ENCODE peak calls at places on chromosomes 7 and 10, in nine cellular contexts. F is psoas muscle, L is testis, O is tibial nerve, P is MM.1S, X is IMR-90, G is HCT116, R is AG04450, E is astrocyte of the spinal cord. S is an unnamed sample.

GRCh38 chr10:78318305-78318704 is 284.6 kb downstream of the RPS24 start:
- DNase-seq in F (no peak), L (no peak), O (no peak), P (no peak), X (no peak), G (no peak), R (no peak), E (no peak), S (no peak)

GRCh38 chr7:102236592-102237287 is 49.9 kb upstream of the SH2B2 start:
- DNase-seq in F (peak; percentile 47), L (peak; percentile 78), O (peak; percentile 41), P (peak; percentile 46), X (peak; percentile 56), G (peak; percentile 28), R (peak; percentile 24), E (peak; percentile 65), S (no peak)

GRCh38 chr10:86047588-86047987 is 319.0 kb downstream of the GRID1 start:
- DNase-seq in F (no peak), L (no peak), O (no peak), P (peak; percentile 65), X (no peak), G (no peak), R (no peak), E (no peak), S (no peak)

GRCh38 chr7:77202544-77202976 is 2.9 kb upstream of the FGL2 start:
- DNase-seq in F (no peak), L (no peak), O (no peak), P (peak; percentile 83), X (no peak), G (no peak), R (no peak), E (no peak), S (no peak)

GRCh38 chr10:17624996-17625395 is 7.8 kb upstream of the HACD1 start:
- DNase-seq in F (no peak), L (no peak), O (no peak), P (no peak), X (no peak), G (no peak), R (no peak), E (no peak), S (no peak)

GRCh38 chr7:116706668-116707126 is 34.7 kb downstream of the MET start:
- DNase-seq in F (no peak), L (no peak), O (no peak), P (no peak), X (no peak), G (peak; percentile 81), R (no peak), E (peak; percentile 66), S (no peak)

GRCh38 chr7:72281325-72281724 is 130.8 kb downstream of the CALN1 start:
- DNase-seq in F (no peak), L (no peak), O (no peak), P (no peak), X (no peak), G (no peak), R (no peak), E (no peak), S (no peak)

GRCh38 chr10:48885376-48885775 is 54.3 kb downstream of the LRRC18 start:
- DNase-seq in F (no peak), L (peak; percentile 54), O (no peak), P (peak; percentile 30), X (no peak), G (peak; percentile 8), R (no peak), E (no peak), S (no peak)

GRCh38 chr7:47375121-47375551 is 206.8 kb downstream of the TNS3 start:
- DNase-seq in F (no peak), L (no peak), O (no peak), P (no peak), X (peak; percentile 76), G (no peak), R (no peak), E (peak; percentile 67), S (no peak)

GRCh38 chr7:38027884-38028455 is 107.5 kb downstream of the EPDR1 start:
- DNase-seq in F (no peak), L (no peak), O (no peak), P (no peak), X (no peak), G (no peak), R (no peak), E (no peak), S (no peak)

GRCh38 chr7:44976040-44976745 is 2.6 kb downstream of the MYO1G start:
- DNase-seq in F (no peak), L (no peak), O (no peak), P (no peak), X (no peak), G (no peak), R (no peak), E (no peak), S (no peak)
- TF ChIP-seq CTCF in F (no peak), L (no peak), O (no peak), P (no peak), X (no peak), G (no peak), R (no peak), E (no peak), S (no peak)

DNA sequence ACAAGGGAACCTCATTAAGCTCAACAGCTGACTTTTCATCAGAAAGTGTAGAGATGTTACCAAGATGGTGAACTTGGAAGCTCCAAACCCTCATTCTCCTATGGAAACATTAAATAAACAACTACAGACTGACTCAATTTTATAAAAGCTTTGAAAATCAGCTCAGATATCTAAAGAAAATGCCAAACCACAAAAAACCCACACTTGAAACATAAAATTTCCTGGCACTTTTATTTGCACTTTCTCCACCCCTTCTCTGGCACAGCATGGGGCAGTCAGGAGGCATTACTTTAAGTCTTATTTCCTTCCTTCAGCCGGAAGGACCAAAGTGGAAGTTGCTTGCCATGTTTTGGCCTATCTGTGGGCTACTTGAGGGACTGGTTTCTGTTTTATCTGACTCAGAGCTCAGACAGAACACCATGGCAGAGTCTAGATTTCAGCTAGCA is 114.7 kb downstream of the ODAD2 start:
- DNase-seq in F (no peak), L (no peak), O (no peak), P (no peak), X (no peak), G (no peak), R (no peak), E (peak; percentile 59), S (no peak)
- H3K4me3 ChIP-seq in F (no peak overlapping the region), L (no peak overlapping the region), O (no peak overlapping the region), P (no peak overlapping the region), X (no peak overlapping the region), G (no peak overlapping the region), R (no peak overlapping the region), E (no peak overlapping the region), S (no peak overlapping the region)

DNA sequence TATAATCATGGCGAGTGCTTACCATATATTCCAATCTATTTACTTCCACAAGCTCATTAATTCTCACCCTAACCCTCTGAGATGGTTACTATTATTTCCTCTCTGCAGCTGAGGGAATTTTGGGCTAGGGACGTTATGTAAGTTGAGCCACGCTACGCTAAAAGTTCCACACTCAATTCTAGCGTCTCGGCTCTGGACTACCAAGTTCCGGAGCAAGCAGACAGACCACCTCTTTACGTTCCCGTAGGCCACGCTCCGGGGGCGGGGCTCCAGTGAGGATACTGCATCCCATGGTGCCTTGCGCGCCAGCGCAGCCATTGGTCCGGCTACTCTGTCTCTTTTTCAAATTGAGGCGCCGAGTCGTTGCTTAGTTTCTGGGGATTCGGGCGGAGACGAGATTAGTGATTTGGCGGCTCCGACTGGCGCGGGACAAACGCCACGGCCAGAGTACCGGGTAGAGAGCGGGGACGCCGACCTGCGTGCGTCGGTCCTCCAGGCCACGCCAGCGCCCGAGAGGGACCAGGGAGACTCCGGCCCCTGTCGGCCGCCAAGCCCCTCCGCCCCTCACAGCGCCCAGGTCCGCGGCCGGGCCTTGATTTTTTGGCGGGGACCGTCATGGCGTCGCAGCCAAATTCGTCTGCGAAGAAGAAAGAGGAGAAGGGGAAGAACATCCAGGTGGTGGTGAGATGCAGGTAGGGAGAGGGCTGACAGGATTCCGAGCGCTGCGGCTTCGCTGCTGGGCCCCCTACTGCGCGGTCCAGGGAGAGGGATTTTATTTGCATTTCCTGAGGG is at the start of gene KIF11:
- DNase-seq in F (peak; percentile 98), L (peak; percentile 99), O (peak; percentile 97), P (peak; percentile 99), X (peak; percentile 96), G (peak; percentile 93), R (peak; percentile 85), E (peak; percentile 97), S (peak; percentile 95)
- TF ChIP-seq CTCF in F (no peak), L (no peak), O (no peak), P (no peak), X (no peak), G (no peak), R (no peak), E (no peak), S (no peak)

DNA sequence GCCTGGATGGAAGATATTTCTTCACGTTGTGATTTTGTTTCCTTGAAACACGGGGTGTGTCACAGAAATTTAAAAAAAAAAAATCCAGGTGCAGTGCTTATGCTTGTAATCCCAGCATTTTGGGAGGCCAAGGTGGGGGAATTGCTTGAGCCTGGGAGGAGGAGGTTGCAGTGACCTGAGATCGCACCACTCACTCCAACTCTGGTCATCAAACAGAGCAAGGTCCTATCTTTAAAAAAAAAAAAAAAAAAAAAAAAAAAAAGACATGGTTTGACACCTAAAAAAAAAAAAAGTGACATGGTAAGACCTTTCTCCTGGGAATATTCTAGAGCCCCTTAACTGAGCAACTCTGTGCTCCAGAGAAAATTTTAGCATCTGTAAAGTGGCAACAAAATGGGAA is 9.0 kb upstream of the LRRC4 start:
- DNase-seq in F (no peak), L (no peak), O (no peak), P (no peak), X (no peak), G (no peak), R (no peak), E (no peak), S (no peak)
- H3K4me3 ChIP-seq in F (no peak overlapping the region), L (no peak overlapping the region), O (no peak overlapping the region), P (no peak overlapping the region), X (no peak overlapping the region), G (no peak overlapping the region), R (no peak overlapping the region), E (no peak overlapping the region), S (no peak overlapping the region)

S was measured in thoracic aorta.